ENCODE peak calls at places on chromosomes 11 and 22, in ten cellular contexts. L, E, Q, C, P, H, U, F, D and V are unnamed samples. For H3K9me3, the result is how much of the 10 kb centered on the place peaks cover.

GRCh38 chr11:57900315-57900714 is 123.4 kb upstream of the OR9Q1 start:
- DNase-seq in L (no peak), E (peak), Q (no peak), C (no peak), P (no peak), H (peak), U (peak), F (no peak), D (no peak), V (no peak)

GRCh38 chr11:128437137-128437536 is 150.2 kb downstream of the ETS1 start:
- DNase-seq in L (no peak), E (no peak), Q (no peak), C (no peak), P (no peak), H (no peak), U (no peak), F (no peak), D (no peak), V (no peak)

GRCh38 chr22:24159650-24160049 is 21.6 kb upstream of the SUSD2 start:
- DNase-seq in L (no peak), E (no peak), Q (no peak), C (no peak), P (no peak), H (no peak), U (no peak), F (no peak), D (no peak), V (no peak)

GRCh38 chr11:95076416-95076815 is 9.7 kb downstream of the SRSF8 start:
- DNase-seq in L (no peak), E (peak), Q (no peak), C (no peak), P (peak), H (peak), U (peak), F (no peak), D (no peak), V (peak)

GRCh38 chr11:62497132-62497915 is 49.3 kb downstream of the AHNAK start:
- DNase-seq in L (peak), E (peak), Q (peak), C (no peak), P (no peak), H (peak), U (peak), F (no peak), D (peak), V (peak)

GRCh38 chr11:66843776-66844495 is 695 bp downstream of the RCE1 start:
- DNase-seq in L (no peak), E (no peak), Q (no peak), C (peak), P (no peak), H (no peak), U (no peak), F (no peak), D (no peak), V (no peak)

GRCh38 chr11:7019500-7020182 is 505 bp downstream of the ZNF214 start:
- DNase-seq in L (no peak), E (peak), Q (peak), C (peak), P (no peak), H (no peak), U (peak), F (no peak), D (peak), V (peak)

GRCh38 chr22:30565341-30565740 is 9.1 kb downstream of the GAL3ST1 start:
- DNase-seq in L (no peak), E (no peak), Q (no peak), C (no peak), P (no peak), H (no peak), U (no peak), F (no peak), D (no peak), V (no peak)

GRCh38 chr11:124674168-124674517 is 439 bp downstream of the SPA17 start:
- DNase-seq in L (no peak), E (peak), Q (no peak), C (no peak), P (no peak), H (no peak), U (no peak), F (no peak), D (no peak), V (no peak)

GRCh38 chr11:117443269-117444186 is 115.9 kb downstream of the CEP164 start:
- DNase-seq in L (no peak), E (peak), Q (peak), C (peak), P (peak), H (peak), U (no peak), F (no peak), D (peak), V (peak)

GRCh38 chr11:96328395-96329010 is 14.5 kb downstream of the MAML2 start:
- DNase-seq in L (no peak), E (no peak), Q (no peak), C (no peak), P (no peak), H (peak), U (peak), F (no peak), D (no peak), V (no peak)

GRCh38 chr11:85096939-85097338 is 530.2 kb downstream of the DLG2 start:
- DNase-seq in L (no peak), E (no peak), Q (no peak), C (no peak), P (no peak), H (no peak), U (no peak), F (no peak), D (no peak), V (no peak)

GRCh38 chr22:20588092-20588842 is 80.9 kb downstream of the MED15 start:
- DNase-seq in L (no peak), E (no peak), Q (no peak), C (no peak), P (no peak), H (no peak), U (no peak), F (no peak), D (no peak), V (no peak)

GRCh38 chr11:13552784-13553183 is 57.0 kb upstream of the PTH start:
- DNase-seq in L (no peak), E (no peak), Q (no peak), C (no peak), P (no peak), H (no peak), U (no peak), F (no peak), D (no peak), V (no peak)

GRCh38 chr11:103808246-103808645 is 228.2 kb upstream of the DDI1 start:
- DNase-seq in L (no peak), E (no peak), Q (no peak), C (no peak), P (no peak), H (no peak), U (no peak), F (no peak), D (no peak), V (no peak)

GRCh38 chr11:9493492-9493891 is 32.7 kb downstream of the ZNF143 start:
- DNase-seq in L (no peak), E (no peak), Q (no peak), C (no peak), P (no peak), H (no peak), U (no peak), F (no peak), D (no peak), V (no peak)

GRCh38 chr11:8033791-8034585 is 46.9 kb downstream of the EIF3F start:
- DNase-seq in L (no peak), E (no peak), Q (no peak), C (no peak), P (no peak), H (no peak), U (no peak), F (no peak), D (no peak), V (no peak)

GRCh38 chr11:44865866-44866272 is 84.8 kb downstream of the TP53I11 start:
- DNase-seq in L (no peak), E (no peak), Q (peak), C (peak), P (no peak), H (peak), U (no peak), F (no peak), D (no peak), V (no peak)

GRCh38 chr11:70111269-70112016 is 33.3 kb downstream of the ANO1 start:
- DNase-seq in L (no peak), E (peak), Q (peak), C (no peak), P (no peak), H (peak), U (no peak), F (no peak), D (no peak), V (peak)

GRCh38 chr11:8361206-8361605 is 97.5 kb upstream of the LMO1 start:
- DNase-seq in L (no peak), E (no peak), Q (no peak), C (no peak), P (no peak), H (no peak), U (no peak), F (no peak), D (no peak), V (no peak)

GRCh38 chr11:6418199-6418957 is 516 bp downstream of the APBB1 start:
- DNase-seq in L (no peak), E (peak), Q (peak), C (no peak), P (no peak), H (no peak), U (no peak), F (no peak), D (peak), V (no peak)

GRCh38 chr22:20637740-20638139 is 130.3 kb downstream of the MED15 start:
- DNase-seq in L (no peak), E (no peak), Q (no peak), C (no peak), P (no peak), H (no peak), U (no peak), F (no peak), D (no peak), V (no peak)

GRCh38 chr22:27991586-27992293 is 72.7 kb upstream of the PITPNB start:
- DNase-seq in L (no peak), E (no peak), Q (no peak), C (peak), P (no peak), H (no peak), U (no peak), F (no peak), D (no peak), V (no peak)

GRCh38 chr11:8913961-8914660 is 3.1 kb downstream of the AKIP1 start:
- DNase-seq in L (no peak), E (peak), Q (peak), C (no peak), P (no peak), H (peak), U (peak), F (peak), D (peak), V (no peak)

GRCh38 chr22:21657361-21658118 is 8.3 kb upstream of the PPIL2 start:
- DNase-seq in L (peak), E (peak), Q (peak), C (no peak), P (no peak), H (peak), U (peak), F (peak), D (peak), V (peak)

GRCh38 chr11:64743591-64744543 is at the start of gene RASGRP2:
- DNase-seq in L (no peak), E (peak), Q (peak), C (peak), P (peak), H (peak), U (no peak), F (peak), D (no peak), V (peak)

GRCh38 chr11:84947970-84948600 is 679.1 kb downstream of the DLG2 start:
- DNase-seq in L (no peak), E (no peak), Q (no peak), C (no peak), P (no peak), H (peak), U (peak), F (no peak), D (no peak), V (peak)

GRCh38 chr11:105852427-105852826 is 169.6 kb downstream of the MSANTD4 start:
- DNase-seq in L (no peak), E (no peak), Q (no peak), C (no peak), P (no peak), H (no peak), U (no peak), F (no peak), D (no peak), V (no peak)

GRCh38 chr11:9797300-9797699 is 133.4 kb downstream of the SWAP70 start:
- DNase-seq in L (no peak), E (no peak), Q (no peak), C (no peak), P (no peak), H (no peak), U (no peak), F (no peak), D (no peak), V (no peak)

GRCh38 chr11:130131957-130132850 is 27.4 kb upstream of the ST14 start:
- DNase-seq in L (peak), E (peak), Q (peak), C (no peak), P (peak), H (peak), U (peak), F (peak), D (peak), V (peak)

GRCh38 chr22:44881624-44882023 is 128.2 kb downstream of the PHF21B start:
- DNase-seq in L (no peak), E (no peak), Q (no peak), C (peak), P (no peak), H (peak), U (no peak), F (no peak), D (no peak), V (no peak)

DNA sequence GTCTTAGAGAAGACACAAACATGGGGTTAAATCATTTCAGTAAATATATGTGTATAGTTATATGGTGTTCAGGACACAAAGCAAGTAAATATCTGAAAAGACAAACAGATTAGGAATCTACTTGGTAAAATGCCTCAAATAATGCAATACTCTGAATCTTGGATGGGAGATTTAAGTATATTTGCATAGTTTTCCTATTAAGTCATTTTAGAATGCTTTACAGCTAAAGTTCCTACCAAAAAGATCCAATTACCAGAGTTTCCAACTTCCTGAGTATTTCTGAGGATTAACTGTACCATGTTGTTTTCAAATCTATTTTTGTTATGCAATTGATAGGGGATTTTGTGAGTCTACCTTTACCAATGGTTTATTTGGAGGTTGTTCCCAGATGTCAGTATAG is 424.4 kb upstream of the CCDC179 start:
- DNase-seq in L (no peak), E (no peak), Q (no peak), C (no peak), P (no peak), H (peak), U (no peak), F (no peak), D (no peak), V (no peak)
- H3K9me3 ChIP-seq in L (under half), E (under half), Q (under half), C (under half), P (under half), H (under half), U (under half), F (under half), D (under half), V (under half)

DNA sequence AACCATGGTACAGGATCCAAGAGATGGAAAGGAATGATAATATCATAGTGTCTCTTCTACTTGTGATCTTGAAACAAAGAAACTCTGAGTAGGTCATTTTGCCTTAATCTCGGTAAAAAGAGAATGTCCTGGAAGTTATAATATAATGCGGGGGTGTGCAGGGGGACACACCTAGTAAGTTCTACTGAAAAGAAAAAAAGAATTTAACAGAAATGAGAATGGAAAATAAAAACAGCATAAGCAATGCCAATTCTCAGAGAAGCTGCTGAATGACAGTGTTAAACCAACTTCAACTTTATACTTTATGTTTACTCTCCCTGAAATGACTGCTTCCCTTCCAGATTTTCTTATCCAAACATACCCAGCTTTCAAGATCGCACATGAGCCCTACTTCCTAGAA is 2.0 kb downstream of the HPS5 start:
- DNase-seq in L (no peak), E (no peak), Q (no peak), C (no peak), P (no peak), H (no peak), U (no peak), F (no peak), D (no peak), V (no peak)
- H3K4me3 ChIP-seq in L (no peak), E (no peak), Q (no peak), C (no peak), P (no peak), H (peak), U (peak), F (no peak), D (no peak), V (no peak)

DNA sequence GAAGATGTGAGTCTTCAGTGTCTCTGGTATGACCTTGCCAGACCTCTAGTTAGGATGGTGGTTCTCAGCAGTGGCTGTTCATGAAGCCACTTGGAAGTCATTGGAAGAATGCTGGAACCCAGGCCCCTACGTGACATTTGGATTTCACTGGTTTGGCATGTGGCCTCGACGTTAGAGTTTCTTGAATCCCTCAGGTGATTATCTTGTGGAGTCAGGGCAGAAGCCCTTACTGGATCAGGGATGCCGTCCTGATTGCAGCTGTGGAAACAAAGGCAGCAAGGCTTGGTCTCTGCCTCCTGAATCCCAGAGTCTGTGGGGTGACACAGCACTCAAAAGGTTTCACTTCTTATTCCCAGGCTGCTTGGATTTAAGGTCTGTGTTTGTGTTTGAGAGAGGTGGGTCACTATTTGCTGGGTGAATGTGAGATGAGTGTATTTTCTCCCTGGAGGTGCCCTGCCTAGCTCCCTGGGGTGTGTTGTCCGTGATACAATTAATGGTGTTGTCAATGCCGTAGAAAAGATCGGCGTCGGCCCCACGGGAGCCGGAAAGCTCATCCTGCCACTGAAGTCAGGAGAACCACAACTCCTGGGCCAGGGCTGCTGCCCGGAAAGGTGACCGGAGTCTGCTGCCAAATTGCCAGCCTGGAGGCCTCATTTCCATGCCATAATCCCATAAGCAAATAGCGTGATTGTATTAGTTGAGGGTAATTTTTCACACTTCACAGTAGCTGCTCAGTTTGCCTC is 939.0 kb downstream of the BRD1 start:
- DNase-seq in L (no peak), E (no peak), Q (no peak), C (peak), P (no peak), H (no peak), U (no peak), F (no peak), D (no peak), V (no peak)
- H3K9me3 ChIP-seq in L (under half), E (under half), Q (under half), C (under half), P (under half), H (under half), U (half or more), F (under half), D (under half), V (under half)

GRCh38 chr11:71999360-71999759 is 651 bp downstream of the IL18BP start:
- DNase-seq in L (no peak), E (no peak), Q (no peak), C (peak), P (no peak), H (no peak), U (no peak), F (no peak), D (no peak), V (no peak)
- H3K4me3 ChIP-seq in L (no peak), E (no peak), Q (no peak), C (peak), P (no peak), H (no peak), U (no peak), F (peak), D (no peak), V (no peak)

GRCh38 chr22:47219789-47220188 is 457.3 kb downstream of the TBC1D22A start:
- DNase-seq in L (no peak), E (no peak), Q (no peak), C (peak), P (no peak), H (no peak), U (no peak), F (no peak), D (no peak), V (no peak)
- H3K9me3 ChIP-seq in L (under half), E (under half), Q (under half), C (under half), P (under half), H (under half), U (under half), F (under half), D (under half), V (under half)